ENCODE peak calls at places on chromosomes 7 and 10, in seven cellular contexts. One of them, this sample, is unnamed.

GRCh38 chr7:141652691-141653090 is 49.3 kb downstream of the DENND11 start:
- DNase-seq in C1 segment of cervical spinal cord: no peak
- DNase-seq in activated gamma-delta T cell: no peak
- DNase-seq in PC-9: no peak
- DNase-seq in ELR: no peak
- DNase-seq in gastrocnemius medialis: no peak
- DNase-seq in HFF-Myc: no peak
- DNase-seq in this sample: no peak

GRCh38 chr10:70931168-70931805 is 42.9 kb upstream of the PCBD1 start:
- DNase-seq in HFF-Myc: no peak
- DNase-seq in activated gamma-delta T cell: no peak
- DNase-seq in C1 segment of cervical spinal cord: no peak
- DNase-seq in PC-9: peak; percentile 73
- DNase-seq in ELR: peak; percentile 74
- DNase-seq in gastrocnemius medialis: no peak
- DNase-seq in this sample: peak; percentile 26

GRCh38 chr7:27173412-27174076 is 576 bp downstream of the HOXA10 start:
- DNase-seq in C1 segment of cervical spinal cord: no peak
- DNase-seq in ELR: peak; percentile 67
- DNase-seq in HFF-Myc: no peak
- DNase-seq in activated gamma-delta T cell: peak; percentile 29
- DNase-seq in gastrocnemius medialis: peak; percentile 5
- DNase-seq in PC-9: no peak
- DNase-seq in this sample: no peak

GRCh38 chr10:71349401-71349800 is 30.3 kb downstream of the SLC29A3 start:
- DNase-seq in C1 segment of cervical spinal cord: no peak
- DNase-seq in PC-9: peak; percentile 63
- DNase-seq in HFF-Myc: no peak
- DNase-seq in gastrocnemius medialis: no peak
- DNase-seq in ELR: peak; percentile 44
- DNase-seq in activated gamma-delta T cell: no peak
- DNase-seq in this sample: no peak

GRCh38 chr7:102927303-102927933 is 14.6 kb downstream of the LRRC17 start:
- DNase-seq in gastrocnemius medialis: no peak
- DNase-seq in activated gamma-delta T cell: no peak
- DNase-seq in HFF-Myc: no peak
- DNase-seq in PC-9: no peak
- DNase-seq in ELR: peak; percentile 48
- DNase-seq in C1 segment of cervical spinal cord: no peak
- DNase-seq in this sample: no peak

GRCh38 chr7:100623951-100624824 is 11.8 kb downstream of the MOSPD3 start:
- DNase-seq in C1 segment of cervical spinal cord: no peak
- DNase-seq in HFF-Myc: no peak
- DNase-seq in ELR: no peak
- DNase-seq in activated gamma-delta T cell: no peak
- DNase-seq in PC-9: no peak
- DNase-seq in gastrocnemius medialis: no peak
- DNase-seq in this sample: no peak

GRCh38 chr10:132420469-132421376 is 23.7 kb downstream of the PWWP2B start:
- DNase-seq in PC-9: peak; percentile 60
- DNase-seq in HFF-Myc: no peak
- DNase-seq in C1 segment of cervical spinal cord: no peak
- DNase-seq in ELR: no peak
- DNase-seq in gastrocnemius medialis: no peak
- DNase-seq in activated gamma-delta T cell: no peak
- DNase-seq in this sample: peak; percentile 62

GRCh38 chr10:32367793-32368453 is 21.0 kb upstream of the EPC1 start:
- DNase-seq in gastrocnemius medialis: peak; percentile 41
- DNase-seq in HFF-Myc: no peak
- DNase-seq in ELR: peak; percentile 72
- DNase-seq in activated gamma-delta T cell: no peak
- DNase-seq in PC-9: peak; percentile 56
- DNase-seq in C1 segment of cervical spinal cord: peak; percentile 52
- DNase-seq in this sample: peak; percentile 54

GRCh38 chr7:146208484-146208883 is 91.9 kb downstream of the CNTNAP2 start:
- DNase-seq in activated gamma-delta T cell: no peak
- DNase-seq in gastrocnemius medialis: no peak
- DNase-seq in ELR: no peak
- DNase-seq in HFF-Myc: no peak
- DNase-seq in C1 segment of cervical spinal cord: no peak
- DNase-seq in PC-9: no peak
- DNase-seq in this sample: no peak

GRCh38 chr10:104026762-104027161 is 58.9 kb downstream of the COL17A1 start:
- DNase-seq in activated gamma-delta T cell: no peak
- DNase-seq in HFF-Myc: no peak
- DNase-seq in gastrocnemius medialis: no peak
- DNase-seq in PC-9: no peak
- DNase-seq in ELR: no peak
- DNase-seq in C1 segment of cervical spinal cord: no peak
- DNase-seq in this sample: no peak

GRCh38 chr7:106792233-106792926 is 72.7 kb upstream of the PIK3CG start:
- DNase-seq in HFF-Myc: no peak
- DNase-seq in C1 segment of cervical spinal cord: no peak
- DNase-seq in PC-9: no peak
- DNase-seq in ELR: no peak
- DNase-seq in activated gamma-delta T cell: no peak
- DNase-seq in gastrocnemius medialis: no peak
- DNase-seq in this sample: no peak

GRCh38 chr10:131215776-131216175 is 95.7 kb downstream of the TCERG1L start:
- DNase-seq in gastrocnemius medialis: no peak
- DNase-seq in HFF-Myc: no peak
- DNase-seq in activated gamma-delta T cell: no peak
- DNase-seq in ELR: no peak
- DNase-seq in PC-9: no peak
- DNase-seq in C1 segment of cervical spinal cord: no peak
- DNase-seq in this sample: no peak

GRCh38 chr10:96565774-96566173 is 21.0 kb downstream of the TM9SF3 start:
- DNase-seq in ELR: peak; percentile 68
- DNase-seq in gastrocnemius medialis: no peak
- DNase-seq in PC-9: no peak
- DNase-seq in activated gamma-delta T cell: no peak
- DNase-seq in HFF-Myc: peak; percentile 30
- DNase-seq in C1 segment of cervical spinal cord: no peak
- DNase-seq in this sample: no peak

GRCh38 chr10:100006241-100006886 is 3.4 kb downstream of the DNMBP start:
- DNase-seq in ELR: peak; percentile 99
- DNase-seq in HFF-Myc: peak; percentile 91
- DNase-seq in C1 segment of cervical spinal cord: no peak
- DNase-seq in gastrocnemius medialis: no peak
- DNase-seq in PC-9: peak; percentile 93
- DNase-seq in activated gamma-delta T cell: no peak
- DNase-seq in this sample: no peak

GRCh38 chr7:42152353-42153205 is 84.4 kb downstream of the GLI3 start:
- DNase-seq in C1 segment of cervical spinal cord: no peak
- DNase-seq in PC-9: no peak
- DNase-seq in activated gamma-delta T cell: no peak
- DNase-seq in HFF-Myc: no peak
- DNase-seq in ELR: no peak
- DNase-seq in gastrocnemius medialis: no peak
- DNase-seq in this sample: no peak

GRCh38 chr10:90481326-90481923 is 376.4 kb downstream of the HTR7 start:
- DNase-seq in C1 segment of cervical spinal cord: no peak
- DNase-seq in gastrocnemius medialis: no peak
- DNase-seq in ELR: no peak
- DNase-seq in HFF-Myc: no peak
- DNase-seq in activated gamma-delta T cell: no peak
- DNase-seq in PC-9: no peak
- DNase-seq in this sample: no peak

GRCh38 chr10:115706482-115707076 is 566.4 kb downstream of the GFRA1 start:
- DNase-seq in C1 segment of cervical spinal cord: no peak
- DNase-seq in gastrocnemius medialis: no peak
- DNase-seq in PC-9: no peak
- DNase-seq in activated gamma-delta T cell: no peak
- DNase-seq in HFF-Myc: peak; percentile 19
- DNase-seq in ELR: peak; percentile 54
- DNase-seq in this sample: no peak

GRCh38 chr10:125783408-125783807 is 7.8 kb upstream of the MMP21 start:
- DNase-seq in C1 segment of cervical spinal cord: no peak
- DNase-seq in PC-9: no peak
- DNase-seq in HFF-Myc: no peak
- DNase-seq in ELR: no peak
- DNase-seq in gastrocnemius medialis: no peak
- DNase-seq in activated gamma-delta T cell: no peak
- DNase-seq in this sample: no peak

GRCh38 chr7:111650456-111650999 is 88.2 kb upstream of the IMMP2L start:
- DNase-seq in C1 segment of cervical spinal cord: no peak
- DNase-seq in ELR: peak; percentile 67
- DNase-seq in gastrocnemius medialis: no peak
- DNase-seq in PC-9: no peak
- DNase-seq in activated gamma-delta T cell: no peak
- DNase-seq in HFF-Myc: peak; percentile 97
- DNase-seq in this sample: no peak

GRCh38 chr10:78196964-78197363 is 163.3 kb downstream of the RPS24 start:
- DNase-seq in HFF-Myc: peak; percentile 29
- DNase-seq in PC-9: no peak
- DNase-seq in ELR: peak; percentile 83
- DNase-seq in C1 segment of cervical spinal cord: no peak
- DNase-seq in gastrocnemius medialis: no peak
- DNase-seq in activated gamma-delta T cell: no peak
- DNase-seq in this sample: no peak

GRCh38 chr7:38628630-38629385 is 2.4 kb downstream of the AMPH start:
- DNase-seq in PC-9: no peak
- DNase-seq in ELR: peak; percentile 9
- DNase-seq in C1 segment of cervical spinal cord: no peak
- DNase-seq in gastrocnemius medialis: no peak
- DNase-seq in activated gamma-delta T cell: no peak
- DNase-seq in HFF-Myc: peak; percentile 2
- DNase-seq in this sample: no peak

GRCh38 chr10:123945506-123945905 is 53.9 kb upstream of the CPXM2 start:
- DNase-seq in HFF-Myc: no peak
- DNase-seq in gastrocnemius medialis: no peak
- DNase-seq in ELR: peak; percentile 26
- DNase-seq in activated gamma-delta T cell: no peak
- DNase-seq in PC-9: no peak
- DNase-seq in C1 segment of cervical spinal cord: no peak
- DNase-seq in this sample: no peak

GRCh38 chr10:75612904-75613684 is 181.7 kb downstream of the LRMDA start:
- DNase-seq in HFF-Myc: no peak
- DNase-seq in PC-9: no peak
- DNase-seq in gastrocnemius medialis: no peak
- DNase-seq in ELR: no peak
- DNase-seq in C1 segment of cervical spinal cord: no peak
- DNase-seq in activated gamma-delta T cell: no peak
- DNase-seq in this sample: no peak

GRCh38 chr10:33416209-33416608 is 81.7 kb upstream of the NRP1 start:
- DNase-seq in ELR: no peak
- DNase-seq in activated gamma-delta T cell: no peak
- DNase-seq in gastrocnemius medialis: no peak
- DNase-seq in PC-9: no peak
- DNase-seq in HFF-Myc: no peak
- DNase-seq in C1 segment of cervical spinal cord: no peak
- DNase-seq in this sample: no peak

GRCh38 chr10:14477408-14477710 is 146.6 kb upstream of the FRMD4A start:
- DNase-seq in gastrocnemius medialis: no peak
- DNase-seq in ELR: peak; percentile 60
- DNase-seq in activated gamma-delta T cell: no peak
- DNase-seq in C1 segment of cervical spinal cord: no peak
- DNase-seq in PC-9: no peak
- DNase-seq in HFF-Myc: peak; percentile 62
- DNase-seq in this sample: no peak

GRCh38 chr7:101952355-101953247 is 135.2 kb downstream of the CUX1 start:
- DNase-seq in PC-9: peak; percentile 42
- DNase-seq in C1 segment of cervical spinal cord: no peak
- DNase-seq in HFF-Myc: no peak
- DNase-seq in ELR: peak; percentile 91
- DNase-seq in activated gamma-delta T cell: no peak
- DNase-seq in gastrocnemius medialis: no peak
- DNase-seq in this sample: peak; percentile 25

GRCh38 chr10:34290412-34291082 is 524.5 kb downstream of the PARD3 start:
- DNase-seq in ELR: peak; percentile 58
- DNase-seq in gastrocnemius medialis: no peak
- DNase-seq in C1 segment of cervical spinal cord: no peak
- DNase-seq in HFF-Myc: no peak
- DNase-seq in PC-9: no peak
- DNase-seq in activated gamma-delta T cell: no peak
- DNase-seq in this sample: no peak

GRCh38 chr10:5310914-5311313 is 53.9 kb upstream of the UCN3 start:
- DNase-seq in PC-9: no peak
- DNase-seq in ELR: no peak
- DNase-seq in activated gamma-delta T cell: no peak
- DNase-seq in gastrocnemius medialis: no peak
- DNase-seq in C1 segment of cervical spinal cord: no peak
- DNase-seq in HFF-Myc: no peak
- DNase-seq in this sample: no peak

GRCh38 chr10:97200616-97201015 is 14.9 kb upstream of the SLIT1 start:
- DNase-seq in PC-9: no peak
- DNase-seq in ELR: no peak
- DNase-seq in C1 segment of cervical spinal cord: no peak
- DNase-seq in HFF-Myc: no peak
- DNase-seq in gastrocnemius medialis: no peak
- DNase-seq in activated gamma-delta T cell: no peak
- DNase-seq in this sample: no peak

GRCh38 chr7:133135451-133135850 is 53.6 kb upstream of the CHCHD3 start:
- DNase-seq in activated gamma-delta T cell: no peak
- DNase-seq in ELR: peak; percentile 9
- DNase-seq in gastrocnemius medialis: no peak
- DNase-seq in PC-9: no peak
- DNase-seq in C1 segment of cervical spinal cord: no peak
- DNase-seq in HFF-Myc: no peak
- DNase-seq in this sample: no peak

GRCh38 chr7:2934211-2934731 is 90.2 kb upstream of the GNA12 start:
- DNase-seq in HFF-Myc: no peak
- DNase-seq in ELR: peak; percentile 69
- DNase-seq in activated gamma-delta T cell: no peak
- DNase-seq in gastrocnemius medialis: no peak
- DNase-seq in PC-9: peak; percentile 77
- DNase-seq in C1 segment of cervical spinal cord: no peak
- DNase-seq in this sample: peak; percentile 21

GRCh38 chr7:155692317-155692716 is 47.9 kb downstream of the RBM33 start:
- DNase-seq in ELR: no peak
- DNase-seq in C1 segment of cervical spinal cord: no peak
- DNase-seq in HFF-Myc: no peak
- DNase-seq in PC-9: no peak
- DNase-seq in gastrocnemius medialis: no peak
- DNase-seq in activated gamma-delta T cell: no peak
- DNase-seq in this sample: no peak

GRCh38 chr7:24572421-24573007 is 738 bp upstream of the PALS2 start:
- DNase-seq in C1 segment of cervical spinal cord: peak; percentile 56
- DNase-seq in ELR: peak; percentile 76
- DNase-seq in HFF-Myc: no peak
- DNase-seq in PC-9: peak; percentile 80
- DNase-seq in activated gamma-delta T cell: no peak
- DNase-seq in gastrocnemius medialis: peak; percentile 35
- DNase-seq in this sample: peak; percentile 25

GRCh38 chr7:41877118-41877517 is 174.2 kb upstream of the INHBA start:
- DNase-seq in HFF-Myc: no peak
- DNase-seq in PC-9: no peak
- DNase-seq in C1 segment of cervical spinal cord: no peak
- DNase-seq in activated gamma-delta T cell: no peak
- DNase-seq in ELR: no peak
- DNase-seq in gastrocnemius medialis: no peak
- DNase-seq in this sample: no peak